ENCODE peak calls at places on chromosomes 11 and 22, in nine cellular contexts. Q is fibroblast of the aortic adventitia, J is NCI-H1417, B is astrocyte of the cerebellum, X is aorta, P is heart right ventricle, S is sigmoid colon, V is adipocyte, K is retinal pigment epithelial cell. O is an unnamed sample.

GRCh38 chr11:33698921-33699320 is 1.7 kb downstream of the C11orf91 start:
- DNase-seq in X (no peak), P (no peak), S (no peak), Q (no peak), K (no peak), B (no peak), J (no peak), V (no peak), O (no peak)

GRCh38 chr11:75562048-75562835 is at the start of gene SERPINH1:
- DNase-seq in B (peak; percentile 52), Q (peak; percentile 94), P (peak; percentile 88), J (peak; percentile 89), K (no peak), X (peak; percentile 95), V (peak; percentile 93), S (peak; percentile 97), O (peak; percentile 87)

GRCh38 chr11:120054753-120055045 is 83.2 kb downstream of the TRIM29 start:
- DNase-seq in V (no peak), Q (no peak), J (no peak), B (no peak), P (no peak), K (no peak), X (no peak), S (no peak), O (no peak)

GRCh38 chr11:62710001-62710345 is 2.5 kb downstream of the GNG3 start:
- DNase-seq in J (no peak), P (no peak), Q (peak; percentile 53), X (peak; percentile 73), K (no peak), S (peak; percentile 69), V (peak; percentile 39), B (no peak), O (no peak)

GRCh38 chr11:123308077-123308476 is 113.0 kb upstream of the CLMP start:
- DNase-seq in S (no peak), K (peak; percentile 58), Q (peak; percentile 71), J (peak; percentile 96), P (no peak), X (no peak), V (peak; percentile 84), B (peak; percentile 42), O (peak; percentile 45)

GRCh38 chr11:116224154-116224888 is 548.5 kb downstream of the BUD13 start:
- DNase-seq in K (no peak), J (peak; percentile 77), P (no peak), S (no peak), B (no peak), X (no peak), Q (peak; percentile 29), V (peak; percentile 55), O (peak; percentile 26)

GRCh38 chr11:38005597-38005996 is 1407.6 kb upstream of the RAG2 start:
- DNase-seq in K (no peak), X (no peak), B (peak; percentile 13), S (no peak), J (no peak), P (no peak), V (peak; percentile 45), Q (peak; percentile 20), O (peak; percentile 74)

GRCh38 chr22:23353004-23353403 is 172.7 kb downstream of the BCR start:
- DNase-seq in K (no peak), Q (no peak), P (no peak), B (no peak), J (no peak), V (no peak), S (no peak), X (no peak), O (no peak)

GRCh38 chr11:104968856-104969776 is 742 bp upstream of the CASP4 start:
- DNase-seq in J (peak; percentile 77), Q (peak; percentile 59), P (peak; percentile 32), B (no peak), X (peak; percentile 74), S (no peak), V (peak; percentile 54), K (no peak), O (no peak)

GRCh38 chr22:45878051-45878764 is 98.8 kb downstream of the WNT7B start:
- DNase-seq in X (peak; percentile 39), V (no peak), S (peak; percentile 58), Q (no peak), B (no peak), K (peak; percentile 74), J (peak; percentile 90), P (peak; percentile 40), O (no peak)

GRCh38 chr22:47204002-47204979 is 441.8 kb downstream of the TBC1D22A start:
- DNase-seq in K (no peak), S (peak; percentile 72), J (no peak), Q (no peak), P (no peak), X (peak; percentile 62), B (no peak), V (no peak), O (no peak)

GRCh38 chr11:133570376-133570775 is 38.1 kb upstream of the OPCML start:
- DNase-seq in Q (no peak), K (no peak), V (no peak), X (no peak), S (no peak), P (no peak), J (peak; percentile 28), B (no peak), O (no peak)

GRCh38 chr11:75773595-75774353 is 5.2 kb downstream of the DGAT2 start:
- DNase-seq in X (peak; percentile 61), P (no peak), K (no peak), V (no peak), S (peak; percentile 33), B (no peak), Q (no peak), J (no peak), O (no peak)

GRCh38 chr11:119602745-119603373 is 126.1 kb downstream of the NECTIN1 start:
- DNase-seq in S (no peak), B (no peak), X (no peak), J (no peak), K (no peak), V (no peak), P (no peak), Q (no peak), O (no peak)

GRCh38 chr11:59174664-59175033 is 2.7 kb downstream of the DTX4 start:
- DNase-seq in S (no peak), Q (no peak), B (no peak), K (no peak), J (no peak), X (no peak), P (no peak), V (peak; percentile 78), O (no peak)

GRCh38 chr11:118434553-118435232 is 1.6 kb upstream of the KMT2A start:
- DNase-seq in B (no peak), Q (peak; percentile 34), V (peak; percentile 68), J (no peak), P (peak; percentile 17), S (peak; percentile 67), X (no peak), K (no peak), O (peak; percentile 36)

O was measured in astrocyte of the spinal cord.